ENCODE peak calls at places on chromosomes 1 and 21, in ten cellular contexts. P, A, Z, Y, N, K, X, J, Q and T are unnamed samples.

GRCh38 chr1:6612641-6613360 is 730 bp upstream of the PHF13 start:
- DNase-seq in P (peak), A (peak), Z (no peak), Y (no peak), N (peak), K (peak), X (peak), J (peak), Q (no peak), T (peak)

GRCh38 chr1:211935448-211935970 is 99.8 kb downstream of the INTS7 start:
- DNase-seq in P (no peak), A (no peak), Z (no peak), Y (no peak), N (no peak), K (peak), X (no peak), J (no peak), Q (no peak), T (no peak)

GRCh38 chr1:156284762-156285161 is 637 bp downstream of the TMEM79 start:
- DNase-seq in P (no peak), A (no peak), Z (no peak), Y (no peak), N (no peak), K (peak), X (no peak), J (no peak), Q (no peak), T (no peak)

GRCh38 chr21:42829417-42829816 is 49.9 kb downstream of the WDR4 start:
- DNase-seq in P (no peak), A (no peak), Z (no peak), Y (no peak), N (no peak), K (no peak), X (no peak), J (peak), Q (no peak), T (no peak)

GRCh38 chr1:67616394-67616985 is 68.5 kb upstream of the GADD45A start:
- DNase-seq in P (no peak), A (peak), Z (no peak), Y (no peak), N (no peak), K (no peak), X (no peak), J (no peak), Q (no peak), T (no peak)

GRCh38 chr1:150876111-150876434 is 326 bp downstream of the ARNT start:
- DNase-seq in P (peak), A (peak), Z (no peak), Y (no peak), N (peak), K (peak), X (peak), J (no peak), Q (no peak), T (peak)

GRCh38 chr1:23452011-23452411 is 27.5 kb upstream of the TCEA3 start:
- DNase-seq in P (peak), A (peak), Z (peak), Y (no peak), N (peak), K (no peak), X (no peak), J (peak), Q (peak), T (peak)

GRCh38 chr1:219498666-219499065 is 114.2 kb downstream of the ZC3H11B start:
- DNase-seq in P (no peak), A (peak), Z (no peak), Y (no peak), N (no peak), K (peak), X (no peak), J (no peak), Q (no peak), T (no peak)

GRCh38 chr1:28560886-28561285 is 8.0 kb downstream of the TRNAU1AP start:
- DNase-seq in P (no peak), A (no peak), Z (no peak), Y (no peak), N (no peak), K (no peak), X (no peak), J (no peak), Q (no peak), T (no peak)

GRCh38 chr1:230303822-230304221 is 122.3 kb downstream of the PGBD5 start:
- DNase-seq in P (peak), A (peak), Z (no peak), Y (peak), N (no peak), K (peak), X (peak), J (no peak), Q (no peak), T (peak)

GRCh38 chr21:28798798-28799197 is 193.9 kb downstream of the LTN1 start:
- DNase-seq in P (no peak), A (peak), Z (no peak), Y (no peak), N (no peak), K (no peak), X (no peak), J (no peak), Q (no peak), T (no peak)

GRCh38 chr1:109877320-109877771 is 33.3 kb upstream of the CSF1 start:
- DNase-seq in P (peak), A (peak), Z (peak), Y (peak), N (peak), K (no peak), X (no peak), J (peak), Q (no peak), T (peak)

GRCh38 chr1:234533034-234533571 is 54.1 kb upstream of the TARBP1 start:
- DNase-seq in P (peak), A (peak), Z (peak), Y (peak), N (no peak), K (no peak), X (no peak), J (peak), Q (no peak), T (peak)

GRCh38 chr1:197671140-197671539 is 104.1 kb downstream of the DENND1B start:
- DNase-seq in P (no peak), A (no peak), Z (no peak), Y (no peak), N (no peak), K (no peak), X (no peak), J (no peak), Q (no peak), T (no peak)

GRCh38 chr1:145837658-145838057 is 7.8 kb upstream of the NUDT17 start:
- DNase-seq in P (peak), A (no peak), Z (no peak), Y (no peak), N (no peak), K (no peak), X (no peak), J (no peak), Q (no peak), T (no peak)

GRCh38 chr1:33735624-33736023 is 128.3 kb upstream of the HMGB4 start:
- DNase-seq in P (no peak), A (peak), Z (no peak), Y (peak), N (no peak), K (no peak), X (peak), J (no peak), Q (no peak), T (no peak)

GRCh38 chr1:111619635-111620411 is at the start of gene RAP1A:
- DNase-seq in P (peak), A (peak), Z (peak), Y (peak), N (peak), K (peak), X (peak), J (peak), Q (peak), T (peak)

GRCh38 chr1:226526801-226527595 is 21.6 kb upstream of the STUM start:
- DNase-seq in P (no peak), A (peak), Z (no peak), Y (no peak), N (no peak), K (no peak), X (no peak), J (peak), Q (no peak), T (peak)